ENCODE peak calls at places on chromosomes 3 and 15, in seven cellular contexts. One of them, this sample, is unnamed.

GRCh38 chr15:44527241-44527640 is 9.7 kb upstream of the EIF3J start:
- DNase-seq in NCI-H2081: no peak
- DNase-seq in pons: peak; percentile 81
- DNase-seq in caudate nucleus: no peak
- DNase-seq in EH: no peak
- DNase-seq in T-helper 9 cell: no peak
- DNase-seq in type B pancreatic cell: no peak
- DNase-seq in this sample: no peak

GRCh38 chr15:92772626-92773244 is 117.2 kb upstream of the FAM174B start:
- DNase-seq in pons: no peak
- DNase-seq in type B pancreatic cell: peak; percentile 42
- DNase-seq in EH: no peak
- DNase-seq in T-helper 9 cell: no peak
- DNase-seq in caudate nucleus: no peak
- DNase-seq in NCI-H2081: no peak
- DNase-seq in this sample: no peak

GRCh38 chr3:72888546-72889309 is 882 bp downstream of the GXYLT2 start:
- DNase-seq in T-helper 9 cell: no peak
- DNase-seq in EH: peak; percentile 33
- DNase-seq in type B pancreatic cell: no peak
- DNase-seq in NCI-H2081: no peak
- DNase-seq in pons: no peak
- DNase-seq in caudate nucleus: peak; percentile 36
- DNase-seq in this sample: no peak

GRCh38 chr15:53978248-53978906 is at the start of gene UNC13C:
- DNase-seq in NCI-H2081: no peak
- DNase-seq in pons: no peak
- DNase-seq in EH: no peak
- DNase-seq in T-helper 9 cell: no peak
- DNase-seq in caudate nucleus: peak; percentile 39
- DNase-seq in type B pancreatic cell: no peak
- DNase-seq in this sample: no peak

GRCh38 chr3:141797819-141798405 is 34.7 kb downstream of the GRK7 start:
- DNase-seq in NCI-H2081: no peak
- DNase-seq in EH: no peak
- DNase-seq in T-helper 9 cell: no peak
- DNase-seq in caudate nucleus: no peak
- DNase-seq in pons: no peak
- DNase-seq in type B pancreatic cell: no peak
- DNase-seq in this sample: no peak

GRCh38 chr3:134004841-134005240 is 24.9 kb downstream of the SLCO2A1 start:
- DNase-seq in caudate nucleus: no peak
- DNase-seq in NCI-H2081: no peak
- DNase-seq in T-helper 9 cell: no peak
- DNase-seq in type B pancreatic cell: no peak
- DNase-seq in pons: no peak
- DNase-seq in EH: no peak
- DNase-seq in this sample: no peak

GRCh38 chr3:72036899-72037298 is 252.0 kb upstream of the PROK2 start:
- DNase-seq in caudate nucleus: no peak
- DNase-seq in EH: peak; percentile 76
- DNase-seq in NCI-H2081: no peak
- DNase-seq in type B pancreatic cell: no peak
- DNase-seq in T-helper 9 cell: no peak
- DNase-seq in pons: no peak
- DNase-seq in this sample: no peak

GRCh38 chr15:62350744-62351143 is 185.7 kb upstream of the C2CD4B start:
- DNase-seq in type B pancreatic cell: no peak
- DNase-seq in EH: no peak
- DNase-seq in pons: no peak
- DNase-seq in caudate nucleus: no peak
- DNase-seq in T-helper 9 cell: no peak
- DNase-seq in NCI-H2081: no peak
- DNase-seq in this sample: no peak

GRCh38 chr3:44468572-44469520 is 8.6 kb downstream of the ZNF445 start:
- DNase-seq in EH: peak; percentile 44
- DNase-seq in caudate nucleus: peak; percentile 39
- DNase-seq in pons: no peak
- DNase-seq in T-helper 9 cell: no peak
- DNase-seq in NCI-H2081: no peak
- DNase-seq in type B pancreatic cell: no peak
- DNase-seq in this sample: no peak

GRCh38 chr3:160060409-160061027 is 71.9 kb downstream of the IL12A start:
- DNase-seq in EH: no peak
- DNase-seq in type B pancreatic cell: no peak
- DNase-seq in T-helper 9 cell: no peak
- DNase-seq in NCI-H2081: no peak
- DNase-seq in caudate nucleus: no peak
- DNase-seq in pons: no peak
- DNase-seq in this sample: no peak

GRCh38 chr15:86611392-86612040 is 531.8 kb downstream of the AGBL1 start:
- DNase-seq in NCI-H2081: no peak
- DNase-seq in EH: no peak
- DNase-seq in T-helper 9 cell: no peak
- DNase-seq in caudate nucleus: no peak
- DNase-seq in type B pancreatic cell: no peak
- DNase-seq in pons: no peak
- DNase-seq in this sample: no peak

GRCh38 chr15:40471105-40471777 is 457 bp downstream of the CHST14 start:
- DNase-seq in NCI-H2081: no peak
- DNase-seq in T-helper 9 cell: peak; percentile 12
- DNase-seq in caudate nucleus: no peak
- DNase-seq in type B pancreatic cell: no peak
- DNase-seq in pons: no peak
- DNase-seq in EH: peak; percentile 13
- DNase-seq in this sample: no peak

GRCh38 chr3:102180291-102180931 is 254.4 kb upstream of the ZPLD1 start:
- DNase-seq in T-helper 9 cell: no peak
- DNase-seq in type B pancreatic cell: no peak
- DNase-seq in NCI-H2081: no peak
- DNase-seq in caudate nucleus: no peak
- DNase-seq in EH: peak; percentile 99
- DNase-seq in pons: no peak
- DNase-seq in this sample: no peak

GRCh38 chr3:37849146-37849545 is 12.5 kb upstream of the CTDSPL start:
- DNase-seq in NCI-H2081: no peak
- DNase-seq in caudate nucleus: no peak
- DNase-seq in type B pancreatic cell: no peak
- DNase-seq in T-helper 9 cell: no peak
- DNase-seq in EH: peak; percentile 32
- DNase-seq in pons: no peak
- DNase-seq in this sample: no peak

GRCh38 chr3:4417449-4417848 is 49.6 kb downstream of the SUMF1 start:
- DNase-seq in T-helper 9 cell: no peak
- DNase-seq in EH: peak; percentile 73
- DNase-seq in type B pancreatic cell: no peak
- DNase-seq in caudate nucleus: no peak
- DNase-seq in NCI-H2081: no peak
- DNase-seq in pons: peak; percentile 15
- DNase-seq in this sample: no peak

GRCh38 chr15:67806539-67806935 is 18.8 kb upstream of the SKOR1 start:
- DNase-seq in pons: no peak
- DNase-seq in NCI-H2081: no peak
- DNase-seq in type B pancreatic cell: no peak
- DNase-seq in T-helper 9 cell: no peak
- DNase-seq in caudate nucleus: no peak
- DNase-seq in EH: no peak
- DNase-seq in this sample: no peak

GRCh38 chr15:35173444-35174118 is 88.5 kb upstream of the NANOGP8 start:
- DNase-seq in pons: no peak
- DNase-seq in T-helper 9 cell: no peak
- DNase-seq in caudate nucleus: no peak
- DNase-seq in EH: peak; percentile 61
- DNase-seq in type B pancreatic cell: no peak
- DNase-seq in NCI-H2081: no peak
- DNase-seq in this sample: no peak

GRCh38 chr3:9947025-9947995 is 4.9 kb downstream of the PRRT3 start:
- DNase-seq in T-helper 9 cell: no peak
- DNase-seq in NCI-H2081: peak; percentile 9
- DNase-seq in caudate nucleus: peak; percentile 65
- DNase-seq in pons: peak; percentile 51
- DNase-seq in type B pancreatic cell: no peak
- DNase-seq in EH: peak; percentile 80
- DNase-seq in this sample: no peak

GRCh38 chr15:25766421-25766820 is 96.7 kb downstream of the ATP10A start:
- DNase-seq in pons: no peak
- DNase-seq in caudate nucleus: no peak
- DNase-seq in EH: no peak
- DNase-seq in NCI-H2081: no peak
- DNase-seq in T-helper 9 cell: no peak
- DNase-seq in type B pancreatic cell: no peak
- DNase-seq in this sample: peak; percentile 60

GRCh38 chr3:168956087-168956486 is 707.4 kb downstream of the MECOM start:
- DNase-seq in T-helper 9 cell: no peak
- DNase-seq in type B pancreatic cell: no peak
- DNase-seq in caudate nucleus: no peak
- DNase-seq in NCI-H2081: no peak
- DNase-seq in pons: no peak
- DNase-seq in EH: no peak
- DNase-seq in this sample: no peak

GRCh38 chr15:52657338-52657737 is 21.9 kb downstream of the ATOSA start:
- DNase-seq in T-helper 9 cell: no peak
- DNase-seq in caudate nucleus: no peak
- DNase-seq in type B pancreatic cell: no peak
- DNase-seq in EH: peak; percentile 90
- DNase-seq in pons: peak; percentile 68
- DNase-seq in NCI-H2081: no peak
- DNase-seq in this sample: no peak

GRCh38 chr3:17231537-17232261 is 346.9 kb downstream of the PLCL2 start:
- DNase-seq in caudate nucleus: no peak
- DNase-seq in type B pancreatic cell: no peak
- DNase-seq in NCI-H2081: no peak
- DNase-seq in pons: no peak
- DNase-seq in EH: no peak
- DNase-seq in T-helper 9 cell: no peak
- DNase-seq in this sample: no peak